ENCODE peak calls at places on chromosomes 16 and 17, in five cellular contexts. P is spleen; J is CD8-positive, alpha-beta T cell; A is Calu3; V is nephron progenitor cell. C is an unnamed sample.

GRCh38 chr16:4593069-4593468 is 21.6 kb downstream of the UBALD1 start:
- DNase-seq in P (no peak), V (peak; percentile 38), A (no peak), J (no peak), C (no peak)

GRCh38 chr17:14337596-14338079 is 36.8 kb downstream of the HS3ST3B1 start:
- DNase-seq in P (no peak), J (no peak), A (no peak), V (no peak), C (no peak)

GRCh38 chr17:76345377-76345945 is 8.3 kb downstream of the PRPSAP1 start:
- DNase-seq in P (peak; percentile 22), V (no peak), J (no peak), A (no peak), C (no peak)

GRCh38 chr17:28738680-28739384 is 5.0 kb upstream of the TRAF4 start:
- DNase-seq in V (no peak), P (peak; percentile 83), A (no peak), J (peak; percentile 81), C (no peak)

GRCh38 chr17:80833952-80834895 is 157.4 kb upstream of the CHMP6 start:
- DNase-seq in J (no peak), P (peak; percentile 60), V (no peak), A (no peak), C (no peak)

GRCh38 chr17:44093231-44093900 is 22.8 kb downstream of the G6PC3 start:
- DNase-seq in J (no peak), V (no peak), A (no peak), P (no peak), C (no peak)

GRCh38 chr17:7392696-7393612 is 1.4 kb downstream of the PLSCR3 start:
- DNase-seq in P (no peak), J (no peak), A (no peak), V (no peak), C (no peak)

GRCh38 chr17:21453144-21453982 is 77.2 kb downstream of the KCNJ12 start:
- DNase-seq in A (no peak), P (no peak), J (no peak), V (no peak), C (no peak)

GRCh38 chr16:11621920-11622651 is 35.4 kb upstream of the LITAF start:
- DNase-seq in A (no peak), V (peak; percentile 33), J (peak; percentile 87), P (peak; percentile 88), C (no peak)

GRCh38 chr17:36705651-36706436 is 104.5 kb downstream of the MRM1 start:
- DNase-seq in P (peak; percentile 80), V (peak; percentile 57), J (peak; percentile 41), A (peak; percentile 90), C (no peak)

GRCh38 chr16:379183-379960 is 2.4 kb downstream of the PGAP6 start:
- DNase-seq in J (no peak), V (no peak), P (peak; percentile 74), A (no peak), C (peak; percentile 69)

GRCh38 chr17:41793749-41794602 is 7.5 kb upstream of the JUP start:
- DNase-seq in V (peak; percentile 51), P (no peak), A (no peak), J (no peak), C (no peak)

GRCh38 chr17:32285770-32286517 is 20.3 kb downstream of the RHBDL3 start:
- DNase-seq in J (no peak), V (peak; percentile 18), P (no peak), A (no peak), C (no peak)

GRCh38 chr16:69393898-69394849 is 8.4 kb upstream of the TERF2 start:
- DNase-seq in A (no peak), V (no peak), J (no peak), P (no peak), C (no peak)

GRCh38 chr16:69396187-69397061 is 10.6 kb upstream of the TERF2 start:
- DNase-seq in J (peak; percentile 62), A (peak; percentile 83), V (peak; percentile 77), P (no peak), C (peak; percentile 55)

GRCh38 chr16:69399361-69399760 is 13.6 kb upstream of the TERF2 start:
- DNase-seq in A (no peak), J (no peak), V (no peak), P (no peak), C (no peak)

GRCh38 chr16:69397821-69398521 is 12.2 kb upstream of the TERF2 start:
- DNase-seq in J (no peak), V (peak; percentile 32), A (peak; percentile 58), P (no peak), C (no peak)

DNA sequence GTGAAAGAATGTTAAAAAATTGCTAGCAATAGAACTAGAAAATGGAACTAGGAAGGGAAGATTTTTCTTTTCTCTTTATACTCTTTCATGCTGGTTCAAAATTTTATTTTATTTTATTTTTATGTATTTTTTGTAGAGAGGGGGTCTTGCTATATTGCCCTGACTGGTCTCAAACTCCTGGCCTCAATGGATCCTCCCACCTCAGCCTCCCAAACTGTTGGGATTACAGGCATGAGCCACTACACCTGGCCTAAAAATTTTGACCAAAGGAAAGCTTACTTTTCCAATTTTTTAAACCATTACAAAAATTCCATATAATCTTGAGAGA is 10.0 kb upstream of the TERF2 start:
- DNase-seq in A (no peak), V (no peak), P (no peak), J (no peak), C (no peak)
- TF ChIP-seq CTCF in A (no peak), V (no peak), P (no peak), J (no peak), C (no peak)

GRCh38 chr17:68199837-68200688 is 47.8 kb upstream of the AMZ2 start:
- DNase-seq in J (no peak), A (no peak), P (no peak), V (no peak), C (no peak)
- TF ChIP-seq CTCF in J (no peak), A (no peak), P (no peak), V (no peak), C (no peak)

GRCh38 chr16:65667013-65667578 is 545.2 kb upstream of the CDH11 start:
- DNase-seq in A (no peak), V (no peak), J (no peak), P (no peak), C (no peak)
- TF ChIP-seq CTCF in A (no peak), V (peak; percentile 17), J (no peak), P (no peak), C (no peak)

GRCh38 chr17:83084621-83085056 is 5.2 kb downstream of the METRNL start:
- DNase-seq in V (no peak), A (no peak), J (no peak), P (no peak), C (no peak)
- TF ChIP-seq CTCF in V (no peak), A (no peak), J (no peak), P (no peak), C (no peak)

DNA sequence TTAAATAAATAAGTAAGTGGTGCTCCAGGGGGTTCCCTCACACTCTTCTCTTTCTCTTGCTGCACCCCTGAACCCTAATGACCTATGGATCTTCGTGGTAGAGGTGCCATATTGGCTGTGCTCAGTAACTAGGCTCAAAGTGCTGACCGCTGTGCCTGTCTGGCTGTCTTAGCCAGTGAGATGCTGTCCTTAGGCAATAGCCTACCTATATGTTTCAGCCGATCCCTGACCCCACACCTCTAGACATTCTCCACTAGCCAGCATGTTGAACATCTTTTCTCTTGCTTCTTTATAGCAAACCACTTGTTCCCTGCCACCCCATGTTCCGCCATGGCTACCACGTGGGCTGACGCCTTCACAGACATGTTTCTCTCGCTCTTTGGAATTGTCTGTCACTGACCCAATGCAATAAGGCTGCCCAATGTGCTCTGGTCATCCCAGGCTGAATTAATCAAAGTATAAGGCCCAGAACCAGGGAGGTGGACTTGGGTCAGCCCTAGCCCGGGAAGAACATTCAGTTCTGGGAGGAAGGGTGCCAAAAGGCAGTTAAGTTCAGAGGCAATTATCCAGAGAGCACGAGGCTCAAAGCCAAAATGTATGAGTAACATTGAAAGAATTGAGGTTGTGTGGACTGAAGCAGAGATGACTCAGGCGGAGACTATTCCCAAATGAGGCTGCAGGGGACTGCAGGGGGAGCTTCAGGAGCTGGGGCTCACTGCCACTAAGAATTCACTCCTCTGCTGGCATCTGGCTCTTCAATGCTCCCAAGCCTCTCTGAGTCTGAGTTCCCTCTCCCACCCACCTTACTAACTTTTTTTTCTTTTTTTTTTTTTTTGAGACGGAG is 28.7 kb upstream of the TNRC6A start:
- DNase-seq in P (no peak), A (peak; percentile 77), J (no peak), V (no peak), C (no peak)
- TF ChIP-seq CTCF in P (no peak), A (no peak), J (no peak), V (no peak), C (no peak)

GRCh38 chr16:68689921-68690320 is 44.8 kb downstream of the CDH3 start:
- DNase-seq in V (no peak), J (no peak), A (no peak), P (no peak), C (no peak)
- TF ChIP-seq CTCF in V (no peak), J (no peak), A (no peak), P (no peak), C (no peak)

GRCh38 chr17:17041571-17042380 is 481 bp upstream of the MPRIP start:
- DNase-seq in P (peak; percentile 100), J (peak; percentile 99), V (peak; percentile 99), A (peak; percentile 97), C (peak; percentile 98)
- TF ChIP-seq CTCF in P (no peak), J (no peak), V (no peak), A (no peak), C (no peak)

DNA sequence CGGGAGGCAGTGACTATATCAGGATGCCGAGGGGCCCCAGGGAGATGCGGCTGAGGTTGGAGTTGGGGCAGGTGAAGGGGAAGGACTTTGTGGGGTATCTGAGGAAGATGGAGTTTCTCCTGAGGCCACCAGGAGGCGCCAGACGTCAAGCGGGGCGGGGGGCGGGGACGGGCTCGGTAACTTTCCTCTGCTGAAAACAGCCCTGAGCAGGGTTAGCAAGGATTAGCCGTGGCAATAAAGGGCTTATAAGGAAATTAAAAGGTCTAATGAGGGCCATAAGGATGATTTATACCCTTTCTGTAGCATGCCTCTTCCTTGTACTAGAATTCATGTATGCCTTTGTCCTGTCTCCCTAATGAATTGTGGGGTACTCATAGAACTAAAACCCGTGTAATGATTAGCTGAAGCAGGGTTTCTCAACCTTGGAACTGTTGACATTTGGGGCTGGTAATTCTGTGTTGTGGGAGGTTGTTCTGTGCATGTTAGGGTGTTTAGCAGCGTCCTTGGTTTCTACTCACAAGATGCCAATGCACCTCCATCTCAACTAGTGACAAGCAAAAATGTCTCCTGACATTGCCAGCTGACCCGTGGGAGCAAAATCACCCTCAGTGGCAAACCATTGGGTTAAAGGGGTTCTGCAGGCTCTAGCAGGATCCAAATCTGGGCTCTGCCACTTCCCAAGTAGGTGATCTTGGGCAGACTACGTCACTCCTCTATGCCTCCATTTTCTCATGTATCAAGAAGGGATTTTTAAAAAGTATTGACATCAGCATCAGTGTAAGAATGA is 74.8 kb upstream of the GRIN2A start:
- DNase-seq in V (peak; percentile 58), P (peak; percentile 81), J (peak; percentile 43), A (peak; percentile 52), C (no peak)
- TF ChIP-seq CTCF in V (peak; percentile 75), P (peak; percentile 67), J (peak; percentile 81), A (peak; percentile 82), C (peak; percentile 70)

GRCh38 chr16:72021043-72021442 is 12.5 kb downstream of the DHODH start:
- DNase-seq in J (no peak), A (no peak), P (peak; percentile 71), V (peak; percentile 54), C (peak; percentile 28)
- TF ChIP-seq CTCF in J (no peak), A (no peak), P (no peak), V (peak; percentile 58), C (peak; percentile 61)

C was measured in progenitor cell of endocrine pancreas.